ENCODE peak calls at places on chromosomes 11 and 22, in eight cellular contexts. G is brain microvascular endothelial cell, I is HCT116, Y is D721Med, J is neural progenitor cell, B is AG04450, M is RWPE1, Z is dorsolateral prefrontal cortex. K is an unnamed sample.
A peak's percentile ranks its signal among the peaks of the same experiment; 100 is the strongest.

GRCh38 chr11:118609380-118610219 is 2.2 kb downstream of the PHLDB1 start:
- DNase-seq in G (no peak), I (no peak), Y (no peak), J (peak; percentile 56), B (no peak), M (no peak), Z (peak; percentile 85), K (peak; percentile 88)

GRCh38 chr11:70364745-70365535 is 33.4 kb upstream of the CTTN start:
- DNase-seq in G (no peak), I (no peak), Y (no peak), J (no peak), B (no peak), M (no peak), Z (no peak), K (no peak)

GRCh38 chr11:133835258-133836075 is 9.8 kb downstream of the SPATA19 start:
- DNase-seq in G (peak; percentile 56), I (peak; percentile 47), Y (no peak), J (peak; percentile 82), B (no peak), M (peak; percentile 58), Z (no peak), K (no peak)

GRCh38 chr11:46528445-46529085 is 65.3 kb downstream of the AMBRA1 start:
- DNase-seq in G (no peak), I (no peak), Y (no peak), J (no peak), B (no peak), M (no peak), Z (no peak), K (no peak)

GRCh38 chr11:3171931-3172560 is 6.9 kb upstream of the OSBPL5 start:
- DNase-seq in G (no peak), I (no peak), Y (no peak), J (no peak), B (no peak), M (no peak), Z (no peak), K (no peak)

GRCh38 chr11:118703563-118704106 is 24.2 kb upstream of the TREH start:
- DNase-seq in G (no peak), I (no peak), Y (no peak), J (no peak), B (no peak), M (no peak), Z (no peak), K (no peak)

GRCh38 chr11:34749666-34750659 is 129.1 kb downstream of the EHF start:
- DNase-seq in G (peak; percentile 74), I (no peak), Y (no peak), J (no peak), B (peak; percentile 57), M (peak; percentile 74), Z (no peak), K (no peak)

GRCh38 chr22:29344137-29344536 is 28.6 kb upstream of the RASL10A start:
- DNase-seq in G (peak; percentile 90), I (peak; percentile 86), Y (no peak), J (no peak), B (no peak), M (peak; percentile 78), Z (no peak), K (no peak)

GRCh38 chr11:19474954-19475811 is 234.4 kb upstream of the E2F8 start:
- DNase-seq in G (no peak), I (no peak), Y (no peak), J (peak; percentile 73), B (no peak), M (no peak), Z (peak; percentile 65), K (no peak)

GRCh38 chr11:132056689-132057088 is 686.3 kb downstream of the NTM start:
- DNase-seq in G (peak; percentile 86), I (no peak), Y (no peak), J (no peak), B (peak; percentile 45), M (no peak), Z (peak; percentile 56), K (no peak)

GRCh38 chr11:116379185-116379828 is 393.5 kb downstream of the BUD13 start:
- DNase-seq in G (peak; percentile 1), I (no peak), Y (no peak), J (peak; percentile 76), B (no peak), M (peak; percentile 26), Z (no peak), K (no peak)

GRCh38 chr11:99925968-99926367 is 761.1 kb upstream of the ARHGAP42 start:
- DNase-seq in G (no peak), I (no peak), Y (no peak), J (peak; percentile 6), B (no peak), M (no peak), Z (no peak), K (no peak)

GRCh38 chr11:95716266-95716665 is 73.3 kb downstream of the FAM76B start:
- DNase-seq in G (peak; percentile 24), I (no peak), Y (no peak), J (no peak), B (no peak), M (no peak), Z (no peak), K (no peak)

GRCh38 chr11:18397921-18398320 is 3.6 kb downstream of the LDHA start:
- DNase-seq in G (no peak), I (no peak), Y (no peak), J (no peak), B (no peak), M (no peak), Z (no peak), K (no peak)

GRCh38 chr11:99244613-99245012 is 223.9 kb downstream of the CNTN5 start:
- DNase-seq in G (peak; percentile 0), I (no peak), Y (no peak), J (no peak), B (no peak), M (no peak), Z (no peak), K (no peak)

DNA sequence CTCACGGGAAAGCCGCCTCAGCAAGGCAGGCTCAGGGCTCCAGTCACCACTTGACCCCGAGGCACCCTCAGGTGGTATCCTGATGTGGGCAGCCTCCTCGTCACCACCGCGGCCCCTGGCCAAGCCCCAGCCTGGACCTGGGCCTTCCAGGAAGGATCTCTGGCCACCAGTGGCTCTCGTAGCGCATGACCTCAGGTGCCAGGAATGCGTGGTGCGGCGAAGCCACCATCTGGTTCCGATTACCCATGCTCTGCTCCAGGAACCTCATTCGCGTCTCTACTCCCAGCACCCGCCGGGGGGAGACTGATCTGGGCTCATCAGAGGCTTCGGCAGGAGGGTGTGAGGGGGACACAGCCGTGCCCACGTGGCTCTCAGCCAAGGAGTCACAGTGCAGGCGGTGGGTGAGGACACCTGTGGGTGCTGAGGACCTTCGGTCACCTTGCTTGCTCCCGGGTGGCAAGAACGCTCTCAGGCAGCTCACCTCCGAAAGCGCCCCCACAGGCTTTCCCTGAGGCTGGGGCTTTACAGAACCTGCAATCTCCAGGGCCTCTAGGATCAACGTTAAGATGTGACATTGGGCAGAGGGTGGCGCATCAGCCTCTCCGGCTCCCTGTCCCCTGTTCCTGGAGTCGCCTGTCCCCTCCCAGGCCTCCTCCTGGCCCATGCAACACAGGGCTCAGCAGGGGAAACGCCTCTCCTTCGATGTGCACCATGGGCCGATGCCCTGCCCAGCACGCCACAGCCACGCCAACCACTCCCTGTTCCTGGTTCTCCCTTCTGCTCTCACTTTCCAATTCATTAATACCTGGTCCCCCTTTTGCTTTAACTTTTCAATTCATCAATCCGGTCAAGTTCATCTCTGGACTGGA is 39.0 kb downstream of the TBX1 start:
- DNase-seq in G (peak; percentile 74), I (no peak), Y (no peak), J (no peak), B (peak; percentile 77), M (no peak), Z (no peak), K (peak; percentile 92)
- TF ChIP-seq CTCF in G (peak; percentile 40), I (no peak), Y (no peak), J (no peak), B (peak; percentile 14), M (no peak), Z (no peak), K (peak; percentile 42)

GRCh38 chr22:46741974-46742519 is 4.0 kb upstream of the CERK start:
- DNase-seq in G (no peak), I (no peak), Y (no peak), J (no peak), B (no peak), M (no peak), Z (no peak), K (no peak)
- TF ChIP-seq CTCF in G (no peak), I (no peak), Y (no peak), J (no peak), B (no peak), M (no peak), Z (no peak), K (no peak)

GRCh38 chr22:44584256-44584902 is 86.3 kb upstream of the RTL6 start:
- DNase-seq in G (no peak), I (no peak), Y (no peak), J (no peak), B (no peak), M (no peak), Z (peak; percentile 24), K (peak; percentile 66)
- TF ChIP-seq CTCF in G (no peak), I (no peak), Y (no peak), J (no peak), B (no peak), M (no peak), Z (no peak), K (no peak)

DNA sequence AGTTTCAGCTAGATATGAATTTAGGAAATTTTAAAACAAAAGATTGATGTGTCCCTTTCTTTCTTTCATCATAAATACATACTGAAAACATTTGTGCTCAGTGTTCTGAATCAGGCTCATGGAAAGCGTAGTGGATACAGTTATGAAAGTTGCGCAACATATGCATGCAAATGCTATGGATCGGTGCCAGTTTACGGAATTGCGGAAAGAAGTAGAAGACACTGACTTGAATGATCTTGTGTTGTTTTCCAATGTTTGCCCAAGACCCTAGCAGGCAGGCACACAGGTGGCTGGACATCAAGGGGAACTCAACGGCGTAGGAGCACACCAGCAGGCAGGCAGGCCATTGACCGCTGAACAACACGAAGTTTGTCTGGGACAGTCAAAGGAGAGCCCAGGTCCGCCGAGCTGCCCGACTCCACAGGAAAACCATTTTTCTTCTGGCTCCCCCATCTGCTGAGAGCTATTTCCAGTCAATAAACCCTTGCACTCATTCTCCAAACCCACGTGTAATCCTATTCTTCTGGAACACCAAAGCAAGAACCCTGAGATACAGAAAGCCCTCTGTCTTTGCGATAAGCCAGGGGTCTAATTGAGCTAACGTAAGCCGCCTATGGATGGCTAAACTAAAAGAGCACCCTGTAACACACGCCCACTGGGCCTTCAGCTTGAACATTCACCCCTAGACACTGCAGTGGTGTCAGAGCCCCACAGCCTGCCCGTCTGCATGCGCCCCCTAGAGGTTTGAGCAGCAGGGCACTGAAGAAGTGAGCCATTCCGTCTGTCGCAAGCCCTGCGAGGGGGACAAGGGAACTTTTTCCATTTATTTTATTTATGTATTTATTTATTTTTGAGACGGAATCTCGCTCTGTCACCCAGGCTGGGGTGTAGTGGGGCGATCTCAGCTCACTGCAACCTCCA is 7.4 kb upstream of the BIRC3 start:
- DNase-seq in G (no peak), I (no peak), Y (no peak), J (peak; percentile 35), B (no peak), M (no peak), Z (no peak), K (no peak)
- TF ChIP-seq CTCF in G (peak; percentile 22), I (peak; percentile 57), Y (peak; percentile 10), J (peak; percentile 54), B (no peak), M (no peak), Z (no peak), K (peak; percentile 19)